ENCODE peak calls at places on chromosomes 5 and 9, in eight cellular contexts. E, X, N, G, B, A, U and T are unnamed samples.
A peak's percentile ranks its signal among the peaks of the same experiment; 100 is the strongest.

GRCh38 chr5:134584662-134585061 is 48.0 kb downstream of the SAR1B start:
- DNase-seq in E (no peak), X (no peak), N (no peak), G (no peak), B (no peak), A (no peak), U (no peak), T (no peak)

GRCh38 chr5:132012385-132013005 is 1.0 kb upstream of the ACSL6 start:
- DNase-seq in E (peak; percentile 14), X (peak; percentile 45), N (peak; percentile 66), G (no peak), B (no peak), A (no peak), U (peak; percentile 59), T (peak; percentile 72)

GRCh38 chr9:126704157-126704941 is 90.6 kb downstream of the LMX1B start:
- DNase-seq in E (no peak), X (peak; percentile 67), N (peak; percentile 62), G (no peak), B (no peak), A (peak; percentile 96), U (no peak), T (peak; percentile 84)

GRCh38 chr9:116298249-116298648 is 144.7 kb downstream of the PAPPA start:
- DNase-seq in E (no peak), X (no peak), N (peak; percentile 2), G (no peak), B (no peak), A (no peak), U (no peak), T (no peak)

GRCh38 chr5:132479073-132479811 is 11.3 kb downstream of the IRF1 start:
- DNase-seq in E (no peak), X (no peak), N (no peak), G (no peak), B (no peak), A (no peak), U (no peak), T (no peak)

GRCh38 chr9:88033303-88033702 is 59.0 kb upstream of the CDK20 start:
- DNase-seq in E (no peak), X (no peak), N (no peak), G (no peak), B (no peak), A (no peak), U (no peak), T (no peak)

GRCh38 chr9:61634192-61634591 is 444.4 kb downstream of the SPATA31A7 start:
- DNase-seq in E (no peak), X (no peak), N (no peak), G (no peak), B (no peak), A (peak; percentile 59), U (no peak), T (no peak)

GRCh38 chr9:70229579-70229978 is 29.2 kb upstream of the SMC5 start:
- DNase-seq in E (no peak), X (peak; percentile 48), N (no peak), G (no peak), B (peak; percentile 67), A (no peak), U (no peak), T (peak; percentile 69)

GRCh38 chr5:132224721-132225120 is 2.9 kb downstream of the P4HA2 start:
- DNase-seq in E (peak; percentile 57), X (peak; percentile 29), N (peak; percentile 47), G (no peak), B (no peak), A (no peak), U (peak; percentile 17), T (peak; percentile 69)

GRCh38 chr9:16102154-16102553 is 549.3 kb downstream of the CCDC171 start:
- DNase-seq in E (no peak), X (no peak), N (no peak), G (no peak), B (no peak), A (no peak), U (no peak), T (no peak)

GRCh38 chr5:168995024-168995423 is 305.9 kb downstream of the SLIT3 start:
- DNase-seq in E (no peak), X (no peak), N (no peak), G (no peak), B (no peak), A (no peak), U (no peak), T (no peak)

GRCh38 chr5:150174285-150174684 is 7.7 kb downstream of the CDX1 start:
- DNase-seq in E (no peak), X (no peak), N (no peak), G (no peak), B (no peak), A (no peak), U (no peak), T (no peak)

GRCh38 chr5:177469750-177470525 is 3.5 kb downstream of the DBN1 start:
- DNase-seq in E (no peak), X (no peak), N (no peak), G (no peak), B (no peak), A (no peak), U (no peak), T (no peak)

GRCh38 chr9:116951588-116952433 is 264.7 kb downstream of the TRIM32 start:
- DNase-seq in E (no peak), X (peak; percentile 96), N (peak; percentile 97), G (no peak), B (no peak), A (no peak), U (no peak), T (peak; percentile 91)